ENCODE peak calls at places on chromosomes 6 and 20, in eight cellular contexts. O, N, G, H, E, T, K and R are unnamed samples.

GRCh38 chr20:45300961-45301360 is 5.7 kb upstream of the RBPJL start:
- DNase-seq in E (no peak), K (peak), G (no peak), T (peak), H (peak), N (no peak), O (no peak), R (no peak)

GRCh38 chr6:6218246-6219085 is 102.0 kb downstream of the F13A1 start:
- DNase-seq in N (no peak), O (no peak), E (no peak), G (no peak), K (no peak), H (no peak), T (no peak), R (no peak)

GRCh38 chr20:40571625-40572024 is 117.4 kb downstream of the MAFB start:
- DNase-seq in N (no peak), O (no peak), E (peak), G (no peak), K (no peak), H (no peak), T (no peak), R (no peak)

GRCh38 chr6:106820412-106820852 is 154.1 kb downstream of the CD24 start:
- DNase-seq in T (no peak), H (no peak), K (no peak), O (no peak), E (no peak), N (no peak), G (no peak), R (no peak)

GRCh38 chr6:36129889-36130671 is at the start of gene MAPK13:
- DNase-seq in G (peak), T (peak), K (no peak), N (no peak), O (no peak), H (peak), E (no peak), R (no peak)

GRCh38 chr20:1775117-1775516 is 117.5 kb upstream of the SIRPG start:
- DNase-seq in O (no peak), K (no peak), N (no peak), T (no peak), G (no peak), E (no peak), H (no peak), R (no peak)

GRCh38 chr6:61868507-61869080 is 417.4 kb downstream of the KHDRBS2 start:
- DNase-seq in K (no peak), G (no peak), H (no peak), O (no peak), T (no peak), N (peak), E (no peak), R (no peak)

GRCh38 chr6:56101141-56101553 is 146.2 kb downstream of the COL21A1 start:
- DNase-seq in H (no peak), G (no peak), N (no peak), O (peak), E (peak), K (no peak), T (peak), R (no peak)

GRCh38 chr20:48697845-48698491 is 129.8 kb downstream of the PREX1 start:
- DNase-seq in E (no peak), H (peak), N (peak), T (peak), K (peak), G (peak), O (peak), R (no peak)

GRCh38 chr20:54475334-54476287 is at the start of gene DOK5:
- DNase-seq in N (peak), E (no peak), H (peak), K (peak), T (no peak), G (no peak), O (no peak), R (no peak)

GRCh38 chr6:37705239-37706051 is 7.8 kb upstream of the MDGA1 start:
- DNase-seq in N (peak), E (no peak), G (peak), H (peak), O (no peak), K (peak), T (no peak), R (peak)

GRCh38 chr6:14070457-14070856 is 47.1 kb upstream of the CD83 start:
- DNase-seq in K (no peak), T (no peak), N (no peak), E (no peak), H (no peak), G (no peak), O (no peak), R (no peak)

GRCh38 chr20:24118781-24119175 is 130.2 kb upstream of the GGTLC1 start:
- DNase-seq in N (peak), G (no peak), E (no peak), H (peak), O (no peak), T (no peak), K (peak), R (no peak)

GRCh38 chr6:161237176-161237575 is 36.7 kb downstream of the AGPAT4 start:
- DNase-seq in T (no peak), E (no peak), G (no peak), O (no peak), N (no peak), H (no peak), K (no peak), R (no peak)

GRCh38 chr6:158232445-158233213 is 64.5 kb downstream of the GTF2H5 start:
- DNase-seq in O (no peak), N (peak), G (peak), K (peak), E (no peak), H (peak), T (peak), R (no peak)

GRCh38 chr20:33437141-33437911 is 6.2 kb downstream of the SNTA1 start:
- DNase-seq in O (no peak), K (no peak), G (no peak), H (no peak), T (no peak), N (no peak), E (no peak), R (no peak)

GRCh38 chr20:17806739-17807441 is 107.1 kb downstream of the BANF2 start:
- DNase-seq in H (peak), K (peak), T (no peak), N (peak), G (peak), E (no peak), O (no peak), R (peak)

GRCh38 chr20:21513881-21514540 is at the start of gene NKX2-2:
- DNase-seq in O (no peak), G (no peak), T (no peak), H (no peak), K (peak), N (no peak), E (no peak), R (no peak)

GRCh38 chr20:33444797-33445560 is 1.4 kb upstream of the SNTA1 start:
- DNase-seq in H (no peak), G (peak), O (no peak), N (no peak), K (no peak), E (no peak), T (peak), R (no peak)

GRCh38 chr6:90458353-90459224 is 128.3 kb downstream of the MAP3K7 start:
- DNase-seq in E (no peak), H (no peak), N (no peak), G (no peak), T (no peak), O (no peak), K (no peak), R (no peak)

GRCh38 chr20:37545516-37545915 is 17.8 kb upstream of the BLCAP start:
- DNase-seq in O (no peak), K (no peak), N (no peak), H (no peak), T (no peak), E (no peak), G (no peak), R (no peak)

GRCh38 chr20:62044671-62045070 is 21.0 kb downstream of the TAF4 start:
- DNase-seq in O (no peak), N (no peak), H (no peak), G (no peak), T (no peak), E (no peak), K (no peak), R (no peak)

DNA sequence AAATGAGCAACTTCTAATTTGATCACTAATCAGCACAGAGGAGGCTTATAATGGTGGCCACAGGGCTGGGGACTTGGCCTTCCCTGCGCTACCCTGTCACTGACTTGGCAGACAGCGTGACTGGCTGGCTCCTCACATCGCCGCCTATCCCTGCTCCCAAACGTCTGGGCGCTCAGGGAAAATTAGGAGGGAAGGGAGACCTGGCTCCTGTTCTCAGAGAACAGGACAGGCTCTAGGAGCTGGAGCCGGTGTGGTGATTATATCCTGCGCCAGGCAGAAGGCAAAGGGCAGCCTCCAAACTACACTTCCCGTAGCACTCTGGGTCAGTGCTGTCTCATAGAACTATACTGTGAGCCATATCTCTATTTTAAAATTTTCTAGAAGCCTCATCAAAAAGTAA is 53.4 kb downstream of the VEGFA start:
- DNase-seq in K (no peak), G (no peak), T (no peak), O (no peak), E (no peak), H (no peak), N (no peak), R (no peak)
- TF ChIP-seq POLR2AphosphoS5 in K (no peak), G (no peak), T (no peak), O (no peak), E (no peak), H (no peak), N (no peak), R (no peak)

GRCh38 chr6:4091926-4092325 is 13.0 kb upstream of the FAM217A start:
- DNase-seq in O (no peak), K (no peak), N (no peak), E (no peak), G (no peak), T (no peak), H (no peak), R (no peak)

GRCh38 chr6:4088684-4089083 is 9.7 kb upstream of the FAM217A start:
- DNase-seq in N (no peak), T (no peak), O (no peak), G (no peak), E (no peak), H (no peak), K (no peak), R (no peak)

DNA sequence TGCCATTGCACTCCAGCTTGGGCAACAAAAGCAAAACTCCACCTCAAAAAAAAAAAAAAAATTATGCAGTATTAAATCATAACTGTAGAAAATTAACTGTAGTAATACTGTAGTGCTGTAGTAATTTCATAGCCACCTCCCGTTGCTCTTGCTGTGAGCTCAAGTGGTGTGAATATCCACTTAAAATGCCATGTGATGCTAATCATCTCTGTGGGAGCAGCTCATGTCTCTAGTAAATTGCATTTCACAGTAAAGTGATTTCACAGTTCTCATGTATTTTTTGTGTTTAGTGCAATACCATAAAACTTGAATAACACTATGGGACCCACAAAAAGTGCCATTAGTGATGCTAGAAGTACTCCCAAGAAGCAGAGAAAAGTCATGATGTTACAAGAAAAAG is 14.4 kb upstream of the FAM217A start:
- DNase-seq in H (no peak), O (no peak), T (no peak), N (no peak), E (no peak), G (no peak), K (no peak), R (no peak)
- TF ChIP-seq POLR2AphosphoS5 in H (no peak), O (no peak), T (no peak), N (no peak), E (no peak), G (no peak), K (no peak), R (no peak)

GRCh38 chr6:137878070-137878809 is 11.2 kb downstream of the TNFAIP3 start:
- DNase-seq in O (no peak), H (no peak), T (no peak), K (no peak), E (no peak), N (no peak), G (no peak), R (no peak)

GRCh38 chr6:137877113-137877512 is 10.1 kb downstream of the TNFAIP3 start:
- DNase-seq in O (no peak), E (no peak), H (no peak), K (no peak), T (no peak), N (no peak), G (no peak), R (no peak)

GRCh38 chr6:137879301-137879700 is 12.2 kb downstream of the TNFAIP3 start:
- DNase-seq in G (no peak), K (no peak), H (no peak), O (no peak), T (no peak), E (no peak), N (no peak), R (no peak)

GRCh38 chr6:137879885-137880430 is 12.9 kb downstream of the TNFAIP3 start:
- DNase-seq in T (no peak), H (no peak), E (no peak), O (no peak), K (no peak), G (no peak), N (no peak), R (no peak)

DNA sequence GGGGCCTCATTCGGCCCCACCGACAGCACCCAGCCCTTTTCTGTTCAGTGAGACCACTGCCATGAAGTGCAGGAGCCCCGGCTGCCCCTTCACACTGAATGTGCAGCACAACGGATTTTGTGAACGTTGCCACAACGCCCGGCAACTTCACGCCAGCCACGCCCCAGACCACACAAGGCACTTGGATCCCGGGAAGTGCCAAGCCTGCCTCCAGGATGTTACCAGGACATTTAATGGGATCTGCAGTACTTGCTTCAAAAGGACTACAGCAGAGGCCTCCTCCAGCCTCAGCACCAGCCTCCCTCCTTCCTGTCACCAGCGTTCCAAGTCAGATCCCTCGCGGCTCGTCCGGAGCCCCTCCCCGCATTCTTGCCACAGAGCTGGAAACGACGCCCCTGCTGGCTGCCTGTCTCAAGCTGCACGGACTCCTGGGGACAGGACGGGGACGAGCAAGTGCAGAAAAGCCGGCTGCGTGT is 11.8 kb downstream of the TNFAIP3 start:
- DNase-seq in K (peak), N (peak), H (no peak), O (no peak), E (no peak), G (no peak), T (no peak), R (peak)
- TF ChIP-seq POLR2AphosphoS5 in K (no peak), N (no peak), H (no peak), O (no peak), E (no peak), G (no peak), T (no peak), R (no peak)

GRCh38 chr6:110538416-110539060 is 62.1 kb upstream of the SLC22A16 start:
- DNase-seq in H (no peak), E (no peak), N (no peak), G (no peak), K (no peak), O (no peak), T (no peak), R (no peak)

GRCh38 chr6:110541701-110542309 is 65.4 kb upstream of the SLC22A16 start:
- DNase-seq in N (no peak), H (no peak), O (no peak), K (peak), T (no peak), E (no peak), G (no peak), R (no peak)

GRCh38 chr6:110534731-110535164 is 58.3 kb upstream of the SLC22A16 start:
- DNase-seq in H (no peak), K (no peak), T (no peak), N (no peak), E (no peak), O (no peak), G (no peak), R (no peak)

GRCh38 chr6:110542311-110543024 is 66.1 kb upstream of the SLC22A16 start:
- DNase-seq in N (no peak), O (no peak), H (no peak), K (peak), G (no peak), E (no peak), T (no peak), R (no peak)

DNA sequence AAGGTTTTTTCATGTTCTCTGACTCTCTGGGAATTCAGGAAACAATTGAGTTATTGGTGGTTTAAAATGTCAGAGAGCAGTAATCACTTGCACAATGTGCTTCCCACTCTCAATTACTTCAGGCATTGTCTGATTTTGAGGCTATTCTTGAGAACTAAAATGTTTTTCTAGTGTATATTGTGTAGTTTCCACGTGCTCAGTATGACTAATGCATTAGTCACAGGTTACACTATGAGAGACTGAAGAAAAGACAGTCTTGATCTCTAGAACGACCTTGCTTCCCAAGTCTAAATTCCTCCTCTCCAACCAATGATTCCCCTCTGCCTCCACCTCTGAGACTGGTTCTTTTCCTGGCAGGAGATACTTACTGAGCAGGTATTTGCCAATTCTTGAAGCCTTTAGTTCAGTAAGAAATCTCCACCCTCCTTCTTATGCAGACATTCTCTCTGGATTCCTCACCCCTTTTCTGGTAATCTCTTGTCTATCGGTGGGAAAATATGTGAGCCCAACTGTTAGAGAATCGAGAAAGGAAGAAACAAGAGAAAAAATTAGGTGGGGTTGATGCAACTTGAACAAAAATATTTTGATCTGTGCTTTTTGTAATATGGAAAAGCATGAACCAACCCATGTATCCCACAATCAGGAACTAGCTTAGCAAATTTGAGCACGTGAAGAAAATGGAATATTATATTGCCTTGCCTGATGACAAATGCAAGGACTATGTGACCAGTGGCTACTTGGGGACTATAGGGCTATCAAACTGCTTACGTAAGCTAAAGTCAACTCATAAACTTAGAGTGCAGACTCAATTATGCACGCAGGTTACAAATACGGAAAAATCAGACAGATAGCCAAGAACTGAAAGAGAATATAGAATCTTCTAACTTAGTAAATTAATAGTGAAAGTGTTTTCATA is 61.1 kb upstream of the SLC22A16 start:
- DNase-seq in H (peak), N (no peak), T (peak), E (no peak), K (no peak), O (peak), G (no peak), R (no peak)
- TF ChIP-seq POLR2AphosphoS5 in H (peak), N (peak), T (no peak), E (no peak), K (peak), O (no peak), G (no peak), R (no peak)